ENCODE peak calls at places on chromosomes 2 and 18, in seven cellular contexts. One of them, this sample, is unnamed.

GRCh38 chr2:97870396-97870843 is 125.3 kb downstream of the TMEM131 start:
- DNase-seq in kidney: no peak
- DNase-seq in dorsolateral prefrontal cortex: no peak
- DNase-seq in Caco-2: no peak
- DNase-seq in progenitor cell of endocrine pancreas: no peak
- DNase-seq in psoas muscle: no peak
- DNase-seq in GM12878: peak; percentile 87
- DNase-seq in this sample: no peak

GRCh38 chr2:192010073-192010472 is 163.2 kb upstream of the CAVIN2 start:
- DNase-seq in kidney: no peak
- DNase-seq in dorsolateral prefrontal cortex: no peak
- DNase-seq in Caco-2: no peak
- DNase-seq in progenitor cell of endocrine pancreas: no peak
- DNase-seq in psoas muscle: no peak
- DNase-seq in GM12878: no peak
- DNase-seq in this sample: no peak

GRCh38 chr2:121858847-121859246 is 103.4 kb downstream of the TSN start:
- DNase-seq in kidney: no peak
- DNase-seq in dorsolateral prefrontal cortex: no peak
- DNase-seq in Caco-2: no peak
- DNase-seq in progenitor cell of endocrine pancreas: no peak
- DNase-seq in psoas muscle: no peak
- DNase-seq in GM12878: no peak
- DNase-seq in this sample: no peak

GRCh38 chr18:75408554-75409506 is 18.7 kb downstream of the SMIM21 start:
- DNase-seq in kidney: no peak
- DNase-seq in dorsolateral prefrontal cortex: no peak
- DNase-seq in Caco-2: no peak
- DNase-seq in progenitor cell of endocrine pancreas: no peak
- DNase-seq in psoas muscle: no peak
- DNase-seq in GM12878: no peak
- DNase-seq in this sample: no peak

GRCh38 chr2:10971855-10972348 is 60.2 kb downstream of the KCNF1 start:
- DNase-seq in kidney: no peak
- DNase-seq in dorsolateral prefrontal cortex: no peak
- DNase-seq in Caco-2: no peak
- DNase-seq in progenitor cell of endocrine pancreas: no peak
- DNase-seq in psoas muscle: no peak
- DNase-seq in GM12878: no peak
- DNase-seq in this sample: no peak

GRCh38 chr18:62420151-62420512 is 95.0 kb downstream of the TNFRSF11A start:
- DNase-seq in kidney: no peak
- DNase-seq in dorsolateral prefrontal cortex: no peak
- DNase-seq in Caco-2: no peak
- DNase-seq in progenitor cell of endocrine pancreas: no peak
- DNase-seq in psoas muscle: no peak
- DNase-seq in GM12878: no peak
- DNase-seq in this sample: no peak

GRCh38 chr2:182666674-182667320 is 49.3 kb upstream of the DNAJC10 start:
- DNase-seq in kidney: no peak
- DNase-seq in dorsolateral prefrontal cortex: no peak
- DNase-seq in Caco-2: no peak
- DNase-seq in progenitor cell of endocrine pancreas: no peak
- DNase-seq in psoas muscle: no peak
- DNase-seq in GM12878: no peak
- DNase-seq in this sample: no peak

GRCh38 chr2:235171511-235172130 is 219.8 kb downstream of the SH3BP4 start:
- DNase-seq in kidney: no peak
- DNase-seq in dorsolateral prefrontal cortex: no peak
- DNase-seq in Caco-2: no peak
- DNase-seq in progenitor cell of endocrine pancreas: no peak
- DNase-seq in psoas muscle: no peak
- DNase-seq in GM12878: no peak
- DNase-seq in this sample: no peak

GRCh38 chr18:3279201-3280185 is 17.6 kb downstream of the MYL12B start:
- DNase-seq in kidney: no peak
- DNase-seq in dorsolateral prefrontal cortex: no peak
- DNase-seq in Caco-2: no peak
- DNase-seq in progenitor cell of endocrine pancreas: no peak
- DNase-seq in psoas muscle: no peak
- DNase-seq in GM12878: no peak
- DNase-seq in this sample: no peak

GRCh38 chr18:8602040-8602439 is 7.2 kb upstream of the RAB12 start:
- DNase-seq in kidney: no peak
- DNase-seq in dorsolateral prefrontal cortex: no peak
- DNase-seq in Caco-2: no peak
- DNase-seq in progenitor cell of endocrine pancreas: no peak
- DNase-seq in psoas muscle: no peak
- DNase-seq in GM12878: no peak
- DNase-seq in this sample: no peak

GRCh38 chr2:16632615-16633014 is 33.0 kb downstream of the CYRIA start:
- DNase-seq in kidney: no peak
- DNase-seq in dorsolateral prefrontal cortex: no peak
- DNase-seq in Caco-2: no peak
- DNase-seq in progenitor cell of endocrine pancreas: no peak
- DNase-seq in psoas muscle: no peak
- DNase-seq in GM12878: no peak
- DNase-seq in this sample: no peak

GRCh38 chr2:128440087-128440665 is 121.5 kb upstream of the HS6ST1 start:
- DNase-seq in kidney: peak; percentile 40
- DNase-seq in dorsolateral prefrontal cortex: no peak
- DNase-seq in Caco-2: no peak
- DNase-seq in progenitor cell of endocrine pancreas: peak; percentile 0
- DNase-seq in psoas muscle: no peak
- DNase-seq in GM12878: no peak
- DNase-seq in this sample: peak; percentile 2

GRCh38 chr18:9973461-9973860 is 59.6 kb downstream of the VAPA start:
- DNase-seq in kidney: no peak
- DNase-seq in dorsolateral prefrontal cortex: no peak
- DNase-seq in Caco-2: no peak
- DNase-seq in progenitor cell of endocrine pancreas: no peak
- DNase-seq in psoas muscle: no peak
- DNase-seq in GM12878: no peak
- DNase-seq in this sample: no peak

GRCh38 chr2:48347712-48348111 is 182.2 kb upstream of the STON1 start:
- DNase-seq in kidney: no peak
- DNase-seq in dorsolateral prefrontal cortex: no peak
- DNase-seq in Caco-2: no peak
- DNase-seq in progenitor cell of endocrine pancreas: no peak
- DNase-seq in psoas muscle: no peak
- DNase-seq in GM12878: no peak
- DNase-seq in this sample: no peak

GRCh38 chr2:110886806-110887573 is 154.6 kb downstream of the ACOXL start:
- DNase-seq in kidney: no peak
- DNase-seq in dorsolateral prefrontal cortex: no peak
- DNase-seq in Caco-2: no peak
- DNase-seq in progenitor cell of endocrine pancreas: no peak
- DNase-seq in psoas muscle: no peak
- DNase-seq in GM12878: no peak
- DNase-seq in this sample: no peak
- TF ChIP-seq CTCF in kidney: no peak
- TF ChIP-seq CTCF in dorsolateral prefrontal cortex: no peak
- TF ChIP-seq CTCF in Caco-2: no peak
- TF ChIP-seq CTCF in progenitor cell of endocrine pancreas: no peak
- TF ChIP-seq CTCF in psoas muscle: no peak
- TF ChIP-seq CTCF in GM12878: no peak
- TF ChIP-seq CTCF in this sample: no peak

GRCh38 chr18:37612941-37613340 is 47.3 kb upstream of the CELF4 start:
- DNase-seq in kidney: no peak
- DNase-seq in dorsolateral prefrontal cortex: no peak
- DNase-seq in Caco-2: no peak
- DNase-seq in progenitor cell of endocrine pancreas: no peak
- DNase-seq in psoas muscle: no peak
- DNase-seq in GM12878: no peak
- DNase-seq in this sample: no peak

GRCh38 chr18:37607281-37607680 is 41.7 kb upstream of the CELF4 start:
- DNase-seq in kidney: no peak
- DNase-seq in dorsolateral prefrontal cortex: no peak
- DNase-seq in Caco-2: no peak
- DNase-seq in progenitor cell of endocrine pancreas: no peak
- DNase-seq in psoas muscle: no peak
- DNase-seq in GM12878: no peak
- DNase-seq in this sample: no peak

GRCh38 chr18:37612519-37612918 is 46.9 kb upstream of the CELF4 start:
- DNase-seq in kidney: no peak
- DNase-seq in dorsolateral prefrontal cortex: no peak
- DNase-seq in Caco-2: no peak
- DNase-seq in progenitor cell of endocrine pancreas: no peak
- DNase-seq in psoas muscle: no peak
- DNase-seq in GM12878: no peak
- DNase-seq in this sample: no peak

GRCh38 chr18:37608876-37609275 is 43.3 kb upstream of the CELF4 start:
- DNase-seq in kidney: no peak
- DNase-seq in dorsolateral prefrontal cortex: no peak
- DNase-seq in Caco-2: no peak
- DNase-seq in progenitor cell of endocrine pancreas: no peak
- DNase-seq in psoas muscle: no peak
- DNase-seq in GM12878: no peak
- DNase-seq in this sample: no peak

DNA sequence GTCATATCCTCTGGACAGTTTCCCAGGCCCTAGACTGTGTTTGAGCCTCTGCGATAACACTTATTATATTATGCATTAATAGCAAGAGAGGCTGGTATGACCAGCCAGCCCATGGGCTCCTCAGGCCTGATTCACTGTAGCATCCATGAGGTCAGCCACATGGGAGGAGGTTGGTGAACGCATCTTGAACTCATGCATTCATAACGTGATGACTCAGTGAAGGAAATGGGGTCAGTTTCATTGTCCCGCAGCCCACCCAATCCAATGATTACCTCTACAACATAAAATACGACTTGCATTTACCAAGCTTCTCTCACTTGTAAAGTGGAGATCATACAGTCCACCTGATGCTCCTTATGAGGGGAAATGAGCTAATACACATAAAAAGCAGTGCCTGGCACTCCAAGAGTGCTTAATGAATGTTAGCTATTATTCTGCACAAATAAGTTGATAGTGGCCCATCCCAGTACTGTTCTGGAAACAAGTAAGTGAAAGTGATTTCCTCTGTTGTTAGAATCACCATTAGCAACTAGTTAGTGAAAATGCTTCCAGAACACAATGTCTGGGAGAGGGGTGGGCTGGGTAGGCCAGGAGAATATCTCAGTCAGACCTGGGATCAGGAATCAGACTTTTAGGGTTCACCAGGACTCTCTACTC is 46.2 kb upstream of the CELF4 start:
- DNase-seq in kidney: no peak
- DNase-seq in dorsolateral prefrontal cortex: no peak
- DNase-seq in Caco-2: no peak
- DNase-seq in progenitor cell of endocrine pancreas: no peak
- DNase-seq in psoas muscle: no peak
- DNase-seq in GM12878: no peak
- DNase-seq in this sample: no peak
- TF ChIP-seq CTCF in kidney: no peak
- TF ChIP-seq CTCF in dorsolateral prefrontal cortex: no peak
- TF ChIP-seq CTCF in Caco-2: no peak
- TF ChIP-seq CTCF in progenitor cell of endocrine pancreas: no peak
- TF ChIP-seq CTCF in psoas muscle: no peak
- TF ChIP-seq CTCF in GM12878: no peak
- TF ChIP-seq CTCF in this sample: no peak

GRCh38 chr2:75484840-75485239 is 75.9 kb downstream of the EVA1A start:
- DNase-seq in kidney: no peak
- DNase-seq in dorsolateral prefrontal cortex: no peak
- DNase-seq in Caco-2: no peak
- DNase-seq in progenitor cell of endocrine pancreas: no peak
- DNase-seq in psoas muscle: no peak
- DNase-seq in GM12878: no peak
- DNase-seq in this sample: no peak

GRCh38 chr2:75476778-75477177 is 84.0 kb downstream of the EVA1A start:
- DNase-seq in kidney: no peak
- DNase-seq in dorsolateral prefrontal cortex: no peak
- DNase-seq in Caco-2: no peak
- DNase-seq in progenitor cell of endocrine pancreas: no peak
- DNase-seq in psoas muscle: no peak
- DNase-seq in GM12878: no peak
- DNase-seq in this sample: no peak

GRCh38 chr2:75482398-75482797 is 78.3 kb downstream of the EVA1A start:
- DNase-seq in kidney: no peak
- DNase-seq in dorsolateral prefrontal cortex: no peak
- DNase-seq in Caco-2: no peak
- DNase-seq in progenitor cell of endocrine pancreas: no peak
- DNase-seq in psoas muscle: no peak
- DNase-seq in GM12878: no peak
- DNase-seq in this sample: no peak

GRCh38 chr2:75483878-75484277 is 76.9 kb downstream of the EVA1A start:
- DNase-seq in kidney: no peak
- DNase-seq in dorsolateral prefrontal cortex: no peak
- DNase-seq in Caco-2: no peak
- DNase-seq in progenitor cell of endocrine pancreas: no peak
- DNase-seq in psoas muscle: no peak
- DNase-seq in GM12878: no peak
- DNase-seq in this sample: no peak

DNA sequence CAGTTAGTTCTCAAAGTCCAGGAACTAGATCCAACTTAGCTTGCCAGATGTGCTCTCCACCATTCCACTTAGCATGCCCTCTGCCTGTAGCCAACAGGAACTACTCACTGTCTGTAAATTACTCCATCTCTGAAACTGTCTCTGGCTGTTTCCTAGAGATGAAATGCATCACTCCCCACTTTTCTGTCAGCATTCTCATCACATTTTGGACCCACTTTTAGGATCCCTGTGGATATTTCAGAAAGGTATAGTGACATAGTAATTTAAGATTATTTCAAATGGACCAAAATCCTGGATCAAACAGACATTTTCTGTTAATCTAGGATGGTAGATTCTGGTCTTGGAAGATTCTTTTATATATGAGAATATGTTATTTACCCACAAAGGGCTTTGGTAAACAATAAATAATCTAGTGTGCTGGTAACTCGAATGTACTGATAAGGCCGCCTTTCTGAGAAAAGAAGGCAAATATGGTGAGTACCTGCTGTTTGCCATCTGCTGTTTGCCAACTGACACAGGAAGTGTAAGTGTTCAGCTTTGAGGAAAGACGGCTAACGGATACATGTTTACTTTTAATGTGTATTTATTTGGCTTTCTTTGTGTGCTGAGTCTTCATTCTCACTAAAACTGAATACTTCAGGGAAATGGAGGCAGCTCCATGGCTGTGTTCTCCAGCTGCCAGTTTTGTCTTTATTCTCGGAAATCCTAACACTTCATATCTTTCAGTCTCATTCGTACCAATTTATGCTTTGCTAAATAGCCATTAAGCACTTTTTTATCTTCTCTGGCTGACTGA is 79.5 kb downstream of the EVA1A start:
- DNase-seq in kidney: no peak
- DNase-seq in dorsolateral prefrontal cortex: no peak
- DNase-seq in Caco-2: no peak
- DNase-seq in progenitor cell of endocrine pancreas: no peak
- DNase-seq in psoas muscle: no peak
- DNase-seq in GM12878: no peak
- DNase-seq in this sample: no peak
- TF ChIP-seq CTCF in kidney: no peak
- TF ChIP-seq CTCF in dorsolateral prefrontal cortex: no peak
- TF ChIP-seq CTCF in Caco-2: peak; percentile 37
- TF ChIP-seq CTCF in progenitor cell of endocrine pancreas: peak; percentile 41
- TF ChIP-seq CTCF in psoas muscle: no peak
- TF ChIP-seq CTCF in GM12878: peak; percentile 6
- TF ChIP-seq CTCF in this sample: no peak

DNA sequence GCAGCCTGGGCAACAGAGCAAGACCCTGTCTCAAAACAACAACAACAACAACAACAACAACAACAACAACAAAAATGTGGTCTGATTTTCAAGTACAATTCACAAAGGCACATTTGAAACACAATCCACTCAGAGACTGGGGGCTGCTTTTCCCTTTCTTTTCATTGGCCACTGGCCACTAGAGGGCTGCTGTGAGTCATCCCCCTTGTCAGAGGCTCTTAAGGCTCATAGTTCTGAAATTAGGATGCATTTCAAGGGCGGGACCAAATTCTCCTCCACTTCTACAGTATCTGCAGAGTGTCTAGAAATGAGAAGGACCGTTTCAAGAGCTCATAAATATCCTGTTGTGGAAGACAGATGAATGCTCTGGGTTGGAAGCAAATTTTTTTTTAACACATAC is 285.4 kb downstream of the NRXN1 start:
- DNase-seq in kidney: no peak
- DNase-seq in dorsolateral prefrontal cortex: no peak
- DNase-seq in Caco-2: peak; percentile 39
- DNase-seq in progenitor cell of endocrine pancreas: peak; percentile 10
- DNase-seq in psoas muscle: no peak
- DNase-seq in GM12878: no peak
- DNase-seq in this sample: no peak
- TF ChIP-seq CTCF in kidney: peak; percentile 51
- TF ChIP-seq CTCF in dorsolateral prefrontal cortex: peak; percentile 29
- TF ChIP-seq CTCF in Caco-2: peak; percentile 60
- TF ChIP-seq CTCF in progenitor cell of endocrine pancreas: peak; percentile 77
- TF ChIP-seq CTCF in psoas muscle: peak; percentile 16
- TF ChIP-seq CTCF in GM12878: peak; percentile 41
- TF ChIP-seq CTCF in this sample: no peak